ENCODE peak calls at places on chromosomes 6 and 20, in eight cellular contexts. One of them, this sample, is unnamed.

GRCh38 chr6:101666256-101666655 is 272.7 kb downstream of the GRIK2 start:
- DNase-seq in GM06990: no peak
- DNase-seq in fibroblast of pulmonary artery: peak
- DNase-seq in Caco-2: no peak
- DNase-seq in keratinocyte: peak
- DNase-seq in fibroblast of lung: peak
- DNase-seq in GM12865: no peak
- DNase-seq in endodermal cell: no peak
- DNase-seq in this sample: peak

GRCh38 chr6:3183071-3183470 is 25.7 kb upstream of the TUBB2A start:
- DNase-seq in fibroblast of lung: no peak
- DNase-seq in endodermal cell: no peak
- DNase-seq in Caco-2: no peak
- DNase-seq in GM12865: no peak
- DNase-seq in GM06990: no peak
- DNase-seq in fibroblast of pulmonary artery: no peak
- DNase-seq in keratinocyte: no peak
- DNase-seq in this sample: no peak

GRCh38 chr6:104753251-104753650 is 106.5 kb downstream of the HACE1 start:
- DNase-seq in keratinocyte: no peak
- DNase-seq in Caco-2: no peak
- DNase-seq in GM06990: no peak
- DNase-seq in GM12865: no peak
- DNase-seq in fibroblast of pulmonary artery: no peak
- DNase-seq in endodermal cell: peak
- DNase-seq in fibroblast of lung: no peak
- DNase-seq in this sample: no peak

GRCh38 chr6:135722679-135723078 is 128.8 kb upstream of the PDE7B start:
- DNase-seq in GM06990: no peak
- DNase-seq in fibroblast of pulmonary artery: peak
- DNase-seq in keratinocyte: peak
- DNase-seq in Caco-2: no peak
- DNase-seq in fibroblast of lung: peak
- DNase-seq in GM12865: no peak
- DNase-seq in endodermal cell: no peak
- DNase-seq in this sample: peak

GRCh38 chr6:46221221-46221793 is 50.5 kb upstream of the ENPP5 start:
- DNase-seq in endodermal cell: no peak
- DNase-seq in keratinocyte: no peak
- DNase-seq in GM12865: peak
- DNase-seq in GM06990: no peak
- DNase-seq in fibroblast of lung: peak
- DNase-seq in fibroblast of pulmonary artery: peak
- DNase-seq in Caco-2: peak
- DNase-seq in this sample: peak

GRCh38 chr20:63942250-63943006 is 13.8 kb downstream of the UCKL1 start:
- DNase-seq in keratinocyte: no peak
- DNase-seq in endodermal cell: peak
- DNase-seq in Caco-2: peak
- DNase-seq in fibroblast of pulmonary artery: no peak
- DNase-seq in GM12865: peak
- DNase-seq in fibroblast of lung: peak
- DNase-seq in GM06990: peak
- DNase-seq in this sample: peak

GRCh38 chr20:33645421-33645820 is 16.7 kb upstream of the C20orf144 start:
- DNase-seq in GM06990: no peak
- DNase-seq in Caco-2: no peak
- DNase-seq in fibroblast of lung: no peak
- DNase-seq in keratinocyte: no peak
- DNase-seq in endodermal cell: no peak
- DNase-seq in GM12865: no peak
- DNase-seq in fibroblast of pulmonary artery: no peak
- DNase-seq in this sample: no peak

GRCh38 chr6:154555075-154555677 is 44.7 kb upstream of the CNKSR3 start:
- DNase-seq in endodermal cell: no peak
- DNase-seq in fibroblast of lung: no peak
- DNase-seq in GM06990: no peak
- DNase-seq in Caco-2: peak
- DNase-seq in keratinocyte: peak
- DNase-seq in GM12865: no peak
- DNase-seq in fibroblast of pulmonary artery: peak
- DNase-seq in this sample: no peak

GRCh38 chr20:62961310-62961783 is 8.8 kb downstream of the SLC17A9 start:
- DNase-seq in endodermal cell: peak
- DNase-seq in fibroblast of pulmonary artery: no peak
- DNase-seq in GM12865: no peak
- DNase-seq in fibroblast of lung: no peak
- DNase-seq in Caco-2: no peak
- DNase-seq in keratinocyte: no peak
- DNase-seq in GM06990: no peak
- DNase-seq in this sample: no peak

GRCh38 chr6:167505782-167506181 is 180.9 kb downstream of the TTLL2 start:
- DNase-seq in fibroblast of pulmonary artery: no peak
- DNase-seq in GM12865: no peak
- DNase-seq in GM06990: no peak
- DNase-seq in Caco-2: no peak
- DNase-seq in fibroblast of lung: no peak
- DNase-seq in endodermal cell: no peak
- DNase-seq in keratinocyte: no peak
- DNase-seq in this sample: no peak

GRCh38 chr6:13924949-13925881 is at the start of gene RNF182:
- DNase-seq in fibroblast of pulmonary artery: no peak
- DNase-seq in Caco-2: peak
- DNase-seq in GM12865: no peak
- DNase-seq in fibroblast of lung: peak
- DNase-seq in keratinocyte: no peak
- DNase-seq in endodermal cell: peak
- DNase-seq in GM06990: no peak
- DNase-seq in this sample: no peak

GRCh38 chr6:35719830-35720733 is 16.8 kb upstream of the ARMC12 start:
- DNase-seq in GM06990: peak
- DNase-seq in GM12865: peak
- DNase-seq in endodermal cell: peak
- DNase-seq in fibroblast of lung: peak
- DNase-seq in Caco-2: no peak
- DNase-seq in fibroblast of pulmonary artery: peak
- DNase-seq in keratinocyte: no peak
- DNase-seq in this sample: no peak

GRCh38 chr6:90914312-90914711 is 327.4 kb upstream of the MAP3K7 start:
- DNase-seq in keratinocyte: no peak
- DNase-seq in Caco-2: no peak
- DNase-seq in GM12865: no peak
- DNase-seq in endodermal cell: no peak
- DNase-seq in fibroblast of pulmonary artery: no peak
- DNase-seq in fibroblast of lung: no peak
- DNase-seq in GM06990: no peak
- DNase-seq in this sample: no peak

GRCh38 chr6:159806021-159806458 is 6.0 kb downstream of the PNLDC1 start:
- DNase-seq in keratinocyte: no peak
- DNase-seq in fibroblast of pulmonary artery: no peak
- DNase-seq in GM12865: no peak
- DNase-seq in Caco-2: peak
- DNase-seq in fibroblast of lung: peak
- DNase-seq in GM06990: no peak
- DNase-seq in endodermal cell: no peak
- DNase-seq in this sample: peak

GRCh38 chr20:25270829-25271251 is 23.0 kb downstream of the PYGB start:
- DNase-seq in keratinocyte: no peak
- DNase-seq in GM12865: no peak
- DNase-seq in GM06990: no peak
- DNase-seq in endodermal cell: no peak
- DNase-seq in Caco-2: no peak
- DNase-seq in fibroblast of lung: no peak
- DNase-seq in fibroblast of pulmonary artery: no peak
- DNase-seq in this sample: no peak

GRCh38 chr20:59781236-59781635 is 152.2 kb downstream of the SYCP2 start:
- DNase-seq in fibroblast of lung: no peak
- DNase-seq in GM12865: no peak
- DNase-seq in Caco-2: no peak
- DNase-seq in keratinocyte: no peak
- DNase-seq in GM06990: no peak
- DNase-seq in endodermal cell: no peak
- DNase-seq in fibroblast of pulmonary artery: no peak
- DNase-seq in this sample: no peak

GRCh38 chr6:152846825-152847224 is 96.2 kb downstream of the VIP start:
- DNase-seq in GM06990: no peak
- DNase-seq in endodermal cell: no peak
- DNase-seq in GM12865: no peak
- DNase-seq in fibroblast of lung: no peak
- DNase-seq in fibroblast of pulmonary artery: no peak
- DNase-seq in Caco-2: no peak
- DNase-seq in keratinocyte: no peak
- DNase-seq in this sample: peak

GRCh38 chr6:42509765-42510164 is 54.1 kb upstream of the UBR2 start:
- DNase-seq in fibroblast of lung: no peak
- DNase-seq in fibroblast of pulmonary artery: no peak
- DNase-seq in GM06990: peak
- DNase-seq in Caco-2: no peak
- DNase-seq in keratinocyte: no peak
- DNase-seq in GM12865: peak
- DNase-seq in endodermal cell: no peak
- DNase-seq in this sample: peak

GRCh38 chr20:3239867-3240775 is 1.1 kb upstream of the SLC4A11 start:
- DNase-seq in fibroblast of lung: peak
- DNase-seq in GM12865: no peak
- DNase-seq in keratinocyte: no peak
- DNase-seq in GM06990: no peak
- DNase-seq in fibroblast of pulmonary artery: peak
- DNase-seq in Caco-2: no peak
- DNase-seq in endodermal cell: peak
- DNase-seq in this sample: peak

DNA sequence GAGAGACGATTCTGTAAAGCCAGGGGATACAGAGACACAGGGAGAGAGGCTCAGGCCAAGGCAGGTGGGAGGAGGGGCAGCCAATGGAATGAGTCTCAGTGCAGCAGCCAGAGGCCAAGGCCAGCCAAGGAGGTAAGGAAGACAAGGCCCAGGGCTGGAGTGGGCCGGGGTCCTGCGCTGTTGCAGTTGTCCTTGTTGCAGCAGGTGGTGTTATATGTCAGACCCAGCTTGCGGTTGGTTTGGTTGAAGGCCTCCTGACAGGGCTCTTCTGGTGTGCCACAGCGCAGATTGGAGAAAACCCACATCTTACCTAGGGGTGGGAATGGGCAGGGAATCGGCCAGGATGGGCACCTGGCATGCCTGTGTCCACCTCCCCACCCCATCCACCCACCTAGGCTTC is 2.5 kb downstream of the LY6G6C start:
- DNase-seq in GM12865: no peak
- DNase-seq in endodermal cell: peak
- DNase-seq in fibroblast of lung: no peak
- DNase-seq in fibroblast of pulmonary artery: no peak
- DNase-seq in GM06990: no peak
- DNase-seq in keratinocyte: no peak
- DNase-seq in Caco-2: no peak
- DNase-seq in this sample: no peak
- H3K4me3 ChIP-seq in GM12865: no peak
- H3K4me3 ChIP-seq in endodermal cell: no peak
- H3K4me3 ChIP-seq in fibroblast of lung: no peak
- H3K4me3 ChIP-seq in fibroblast of pulmonary artery: no peak
- H3K4me3 ChIP-seq in GM06990: no peak
- H3K4me3 ChIP-seq in keratinocyte: peak
- H3K4me3 ChIP-seq in Caco-2: no peak
- H3K4me3 ChIP-seq in this sample: no peak

GRCh38 chr6:127956260-127956888 is 55.5 kb upstream of the THEMIS start:
- DNase-seq in GM06990: no peak
- DNase-seq in fibroblast of pulmonary artery: peak
- DNase-seq in keratinocyte: no peak
- DNase-seq in GM12865: no peak
- DNase-seq in Caco-2: no peak
- DNase-seq in fibroblast of lung: no peak
- DNase-seq in endodermal cell: peak
- DNase-seq in this sample: peak
- TF ChIP-seq CTCF in GM06990: no peak
- TF ChIP-seq CTCF in fibroblast of pulmonary artery: peak
- TF ChIP-seq CTCF in keratinocyte: peak
- TF ChIP-seq CTCF in GM12865: no peak
- TF ChIP-seq CTCF in Caco-2: no peak
- TF ChIP-seq CTCF in fibroblast of lung: no peak
- TF ChIP-seq CTCF in endodermal cell: peak
- TF ChIP-seq CTCF in this sample: peak

GRCh38 chr6:10520468-10520867 is 683 bp upstream of the GCNT2 start:
- DNase-seq in fibroblast of lung: no peak
- DNase-seq in keratinocyte: no peak
- DNase-seq in Caco-2: no peak
- DNase-seq in endodermal cell: no peak
- DNase-seq in fibroblast of pulmonary artery: no peak
- DNase-seq in GM12865: no peak
- DNase-seq in GM06990: no peak
- DNase-seq in this sample: no peak

GRCh38 chr6:10518461-10519216 is 2.5 kb upstream of the GCNT2 start:
- DNase-seq in Caco-2: no peak
- DNase-seq in keratinocyte: no peak
- DNase-seq in endodermal cell: no peak
- DNase-seq in fibroblast of pulmonary artery: peak
- DNase-seq in GM06990: no peak
- DNase-seq in fibroblast of lung: peak
- DNase-seq in GM12865: no peak
- DNase-seq in this sample: no peak

GRCh38 chr6:10522929-10523573 is 1.9 kb downstream of the GCNT2 start:
- DNase-seq in GM06990: no peak
- DNase-seq in fibroblast of lung: no peak
- DNase-seq in endodermal cell: peak
- DNase-seq in keratinocyte: no peak
- DNase-seq in GM12865: no peak
- DNase-seq in fibroblast of pulmonary artery: no peak
- DNase-seq in Caco-2: peak
- DNase-seq in this sample: no peak

GRCh38 chr6:10516953-10517352 is 4.2 kb upstream of the GCNT2 start:
- DNase-seq in endodermal cell: no peak
- DNase-seq in GM12865: no peak
- DNase-seq in keratinocyte: no peak
- DNase-seq in GM06990: no peak
- DNase-seq in Caco-2: no peak
- DNase-seq in fibroblast of lung: no peak
- DNase-seq in fibroblast of pulmonary artery: no peak
- DNase-seq in this sample: no peak

GRCh38 chr6:10521104-10521808 is at the start of gene GCNT2:
- DNase-seq in Caco-2: peak
- DNase-seq in endodermal cell: peak
- DNase-seq in keratinocyte: peak
- DNase-seq in GM06990: peak
- DNase-seq in GM12865: peak
- DNase-seq in fibroblast of pulmonary artery: no peak
- DNase-seq in fibroblast of lung: peak
- DNase-seq in this sample: no peak
- H3K4me3 ChIP-seq in Caco-2: peak
- H3K4me3 ChIP-seq in endodermal cell: peak
- H3K4me3 ChIP-seq in keratinocyte: peak
- H3K4me3 ChIP-seq in GM06990: peak
- H3K4me3 ChIP-seq in GM12865: peak
- H3K4me3 ChIP-seq in fibroblast of pulmonary artery: no peak
- H3K4me3 ChIP-seq in fibroblast of lung: no peak
- H3K4me3 ChIP-seq in this sample: no peak

DNA sequence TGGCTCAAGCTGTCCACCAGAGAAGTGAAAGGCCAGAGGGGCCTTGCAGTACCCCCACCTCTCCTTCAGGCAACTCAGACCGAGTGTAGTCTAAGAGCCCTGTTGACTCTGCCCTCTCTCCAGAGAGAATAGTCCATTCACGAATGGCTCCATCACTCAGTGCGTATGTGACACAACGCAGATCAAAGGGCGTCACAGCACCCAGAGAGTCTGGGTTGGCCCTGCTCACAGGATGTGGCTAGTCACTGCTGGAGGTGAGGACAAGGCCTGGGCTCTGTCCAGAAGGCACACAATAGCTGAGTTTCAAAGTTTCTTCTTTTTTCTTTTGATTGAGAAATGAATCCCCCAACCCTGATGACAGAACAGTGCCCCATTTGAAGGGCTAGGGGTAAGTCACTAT is 74.1 kb downstream of the TRMT11 start:
- DNase-seq in fibroblast of pulmonary artery: peak
- DNase-seq in endodermal cell: no peak
- DNase-seq in Caco-2: no peak
- DNase-seq in GM12865: no peak
- DNase-seq in fibroblast of lung: no peak
- DNase-seq in keratinocyte: no peak
- DNase-seq in GM06990: no peak
- DNase-seq in this sample: no peak
- TF ChIP-seq CTCF in fibroblast of pulmonary artery: no peak
- TF ChIP-seq CTCF in endodermal cell: no peak
- TF ChIP-seq CTCF in Caco-2: no peak
- TF ChIP-seq CTCF in GM12865: no peak
- TF ChIP-seq CTCF in fibroblast of lung: no peak
- TF ChIP-seq CTCF in keratinocyte: no peak
- TF ChIP-seq CTCF in GM06990: no peak
- TF ChIP-seq CTCF in this sample: no peak

This sample was measured in fibroblast of mammary gland.